ENCODE peak calls at places on chromosomes 1 and 21, in ten cellular contexts. B is left lung, G is neural progenitor cell, J is endodermal cell, D is colonic mucosa, A is K562, I is OCI-LY7, Q is SJSA1, N is body of pancreas, C is adrenal gland. V is an unnamed sample. For H3K4me1 and H3K36me3, the result is how much of the 10 kb centered on the place peaks cover.

GRCh38 chr1:63327417-63328139 is 5.2 kb downstream of the FOXD3 start:
- DNase-seq in B (peak), G (peak), J (peak), D (peak), A (peak), I (peak), Q (peak), N (peak), C (peak), V (peak)

GRCh38 chr1:220925707-220926106 is 46.5 kb downstream of the HLX start:
- DNase-seq in B (no peak), G (no peak), J (no peak), D (no peak), A (no peak), I (no peak), Q (no peak), N (no peak), C (no peak), V (no peak)

GRCh38 chr21:33418686-33419085 is 15.5 kb downstream of the IFNGR2 start:
- DNase-seq in B (no peak), G (no peak), J (no peak), D (no peak), A (no peak), I (no peak), Q (no peak), N (no peak), C (peak), V (no peak)

GRCh38 chr1:6438047-6438525 is 13.5 kb downstream of the ESPN start:
- DNase-seq in B (peak), G (peak), J (peak), D (peak), A (peak), I (peak), Q (peak), N (peak), C (peak), V (peak)

GRCh38 chr1:192807221-192807967 is 1.4 kb upstream of the RGS2 start:
- DNase-seq in B (no peak), G (no peak), J (no peak), D (no peak), A (no peak), I (peak), Q (no peak), N (peak), C (no peak), V (peak)

GRCh38 chr1:94358630-94359599 is 59.3 kb upstream of the ABCD3 start:
- DNase-seq in B (no peak), G (no peak), J (no peak), D (no peak), A (no peak), I (no peak), Q (no peak), N (no peak), C (no peak), V (no peak)

GRCh38 chr1:70764747-70765146 is 282.9 kb downstream of the PTGER3 start:
- DNase-seq in B (no peak), G (no peak), J (no peak), D (no peak), A (no peak), I (no peak), Q (no peak), N (no peak), C (no peak), V (no peak)

GRCh38 chr1:211870156-211870555 is 39.6 kb upstream of the LPGAT1 start:
- DNase-seq in B (no peak), G (no peak), J (no peak), D (no peak), A (no peak), I (no peak), Q (no peak), N (no peak), C (no peak), V (no peak)

GRCh38 chr1:204216880-204217647 is 3.3 kb upstream of the GOLT1A start:
- DNase-seq in B (no peak), G (no peak), J (no peak), D (no peak), A (no peak), I (no peak), Q (no peak), N (no peak), C (no peak), V (no peak)

GRCh38 chr1:215003686-215004085 is 78.9 kb upstream of the KCNK2 start:
- DNase-seq in B (no peak), G (no peak), J (no peak), D (no peak), A (no peak), I (no peak), Q (no peak), N (no peak), C (no peak), V (no peak)

GRCh38 chr1:5485968-5486665 is 506.1 kb downstream of the NPHP4 start:
- DNase-seq in B (no peak), G (no peak), J (no peak), D (no peak), A (no peak), I (no peak), Q (no peak), N (no peak), C (no peak), V (no peak)

GRCh38 chr1:184843732-184844495 is 89.3 kb upstream of the EDEM3 start:
- DNase-seq in B (no peak), G (no peak), J (no peak), D (peak), A (no peak), I (no peak), Q (no peak), N (no peak), C (no peak), V (no peak)

GRCh38 chr1:164912290-164912689 is 353.3 kb downstream of the PBX1 start:
- DNase-seq in B (no peak), G (no peak), J (peak), D (no peak), A (no peak), I (no peak), Q (no peak), N (no peak), C (no peak), V (no peak)

GRCh38 chr1:178189814-178190213 is 95.9 kb downstream of the RASAL2 start:
- DNase-seq in B (no peak), G (peak), J (peak), D (no peak), A (no peak), I (peak), Q (peak), N (no peak), C (peak), V (peak)

GRCh38 chr1:28915036-28915895 is 897 bp downstream of the EPB41 start:
- DNase-seq in B (no peak), G (peak), J (peak), D (peak), A (no peak), I (peak), Q (no peak), N (peak), C (peak), V (peak)

GRCh38 chr1:199116488-199116887 is 477.6 kb downstream of the PTPRC start:
- DNase-seq in B (no peak), G (no peak), J (no peak), D (no peak), A (no peak), I (no peak), Q (no peak), N (no peak), C (no peak), V (peak)

GRCh38 chr21:17414766-17415165 is 98.1 kb upstream of the CXADR start:
- DNase-seq in B (no peak), G (no peak), J (no peak), D (no peak), A (no peak), I (no peak), Q (no peak), N (no peak), C (no peak), V (no peak)

GRCh38 chr1:40984066-40984465 is 4.6 kb downstream of the CTPS1 start:
- DNase-seq in B (no peak), G (no peak), J (no peak), D (no peak), A (no peak), I (no peak), Q (no peak), N (no peak), C (no peak), V (no peak)

GRCh38 chr1:45348020-45348419 is 7.8 kb upstream of the MUTYH start:
- DNase-seq in B (no peak), G (no peak), J (no peak), D (no peak), A (no peak), I (no peak), Q (no peak), N (no peak), C (no peak), V (no peak)

GRCh38 chr1:88224940-88225339 is 459.1 kb upstream of the PKN2 start:
- DNase-seq in B (no peak), G (no peak), J (no peak), D (no peak), A (no peak), I (no peak), Q (no peak), N (no peak), C (no peak), V (no peak)

GRCh38 chr1:12040457-12041051 is 21.3 kb downstream of the MIIP start:
- DNase-seq in B (peak), G (peak), J (no peak), D (no peak), A (peak), I (peak), Q (peak), N (no peak), C (no peak), V (peak)

GRCh38 chr1:58929667-58930325 is 145.9 kb upstream of the JUN start:
- DNase-seq in B (peak), G (no peak), J (peak), D (peak), A (peak), I (no peak), Q (no peak), N (no peak), C (no peak), V (no peak)

GRCh38 chr1:2966940-2967725 is 54.1 kb upstream of the ACTRT2 start:
- DNase-seq in B (peak), G (no peak), J (no peak), D (no peak), A (no peak), I (no peak), Q (no peak), N (no peak), C (peak), V (no peak)

GRCh38 chr1:32848354-32849063 is 22.2 kb downstream of the FNDC5 start:
- DNase-seq in B (no peak), G (no peak), J (no peak), D (no peak), A (no peak), I (no peak), Q (no peak), N (no peak), C (no peak), V (no peak)

GRCh38 chr1:206589206-206589605 is 23.1 kb downstream of the EIF2D start:
- DNase-seq in B (no peak), G (no peak), J (no peak), D (no peak), A (no peak), I (no peak), Q (peak), N (no peak), C (peak), V (no peak)

GRCh38 chr1:74579425-74579824 is 67.0 kb upstream of the LRRC53 start:
- DNase-seq in B (no peak), G (no peak), J (no peak), D (no peak), A (no peak), I (no peak), Q (no peak), N (no peak), C (no peak), V (no peak)
- H3K4me1 ChIP-seq in B (under half), G (under half), J (under half), D (under half), A (under half), I (under half), Q (under half), N (under half), C (under half), V (under half)

GRCh38 chr1:152967201-152967600 is 3.2 kb upstream of the SPRR4 start:
- DNase-seq in B (no peak), G (no peak), J (no peak), D (no peak), A (no peak), I (no peak), Q (no peak), N (no peak), C (no peak), V (no peak)

GRCh38 chr1:152961201-152961891 is 9.1 kb upstream of the SPRR4 start:
- DNase-seq in B (no peak), G (no peak), J (no peak), D (no peak), A (no peak), I (no peak), Q (no peak), N (no peak), C (no peak), V (no peak)

GRCh38 chr1:152965853-152966252 is 4.6 kb upstream of the SPRR4 start:
- DNase-seq in B (no peak), G (no peak), J (no peak), D (no peak), A (no peak), I (no peak), Q (no peak), N (no peak), C (no peak), V (no peak)

GRCh38 chr1:152962876-152963415 is 7.5 kb upstream of the SPRR4 start:
- DNase-seq in B (no peak), G (no peak), J (no peak), D (no peak), A (no peak), I (no peak), Q (no peak), N (no peak), C (no peak), V (no peak)

DNA sequence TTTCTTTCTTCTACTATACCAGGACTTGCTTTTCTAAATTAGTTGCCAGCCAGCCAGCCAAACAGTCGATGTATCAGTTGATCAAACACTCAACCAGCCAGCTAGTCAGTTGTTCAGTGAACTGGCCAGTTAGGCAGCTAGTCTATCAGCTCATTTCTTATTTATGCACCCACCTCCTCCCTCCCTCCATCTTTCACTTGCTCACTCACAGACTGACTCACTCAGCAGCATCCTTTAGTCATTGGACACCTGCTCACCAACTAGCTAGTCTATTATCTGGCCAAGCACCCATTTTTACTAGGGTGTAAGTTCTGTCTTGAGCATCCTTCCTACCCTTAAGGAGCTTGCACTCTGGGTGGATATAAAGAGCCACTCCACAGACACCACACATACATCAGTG is 5.9 kb upstream of the SPRR4 start:
- DNase-seq in B (no peak), G (no peak), J (no peak), D (no peak), A (no peak), I (no peak), Q (no peak), N (no peak), C (no peak), V (no peak)
- H3K4me3 ChIP-seq in B (no peak), G (no peak), J (no peak), D (no peak), A (no peak), I (no peak), Q (no peak), N (no peak), C (no peak), V (no peak)

GRCh38 chr1:167440345-167440744 is 78.0 kb downstream of the CD247 start:
- DNase-seq in B (no peak), G (no peak), J (peak), D (peak), A (no peak), I (no peak), Q (no peak), N (no peak), C (no peak), V (no peak)

GRCh38 chr1:167440776-167441175 is 77.6 kb downstream of the CD247 start:
- DNase-seq in B (no peak), G (no peak), J (peak), D (peak), A (no peak), I (no peak), Q (no peak), N (no peak), C (no peak), V (no peak)

GRCh38 chr1:167441222-167441621 is 77.1 kb downstream of the CD247 start:
- DNase-seq in B (no peak), G (no peak), J (peak), D (peak), A (no peak), I (no peak), Q (no peak), N (no peak), C (no peak), V (no peak)

GRCh38 chr1:167439301-167439988 is 78.9 kb downstream of the CD247 start:
- DNase-seq in B (peak), G (peak), J (peak), D (peak), A (peak), I (peak), Q (no peak), N (no peak), C (peak), V (no peak)

DNA sequence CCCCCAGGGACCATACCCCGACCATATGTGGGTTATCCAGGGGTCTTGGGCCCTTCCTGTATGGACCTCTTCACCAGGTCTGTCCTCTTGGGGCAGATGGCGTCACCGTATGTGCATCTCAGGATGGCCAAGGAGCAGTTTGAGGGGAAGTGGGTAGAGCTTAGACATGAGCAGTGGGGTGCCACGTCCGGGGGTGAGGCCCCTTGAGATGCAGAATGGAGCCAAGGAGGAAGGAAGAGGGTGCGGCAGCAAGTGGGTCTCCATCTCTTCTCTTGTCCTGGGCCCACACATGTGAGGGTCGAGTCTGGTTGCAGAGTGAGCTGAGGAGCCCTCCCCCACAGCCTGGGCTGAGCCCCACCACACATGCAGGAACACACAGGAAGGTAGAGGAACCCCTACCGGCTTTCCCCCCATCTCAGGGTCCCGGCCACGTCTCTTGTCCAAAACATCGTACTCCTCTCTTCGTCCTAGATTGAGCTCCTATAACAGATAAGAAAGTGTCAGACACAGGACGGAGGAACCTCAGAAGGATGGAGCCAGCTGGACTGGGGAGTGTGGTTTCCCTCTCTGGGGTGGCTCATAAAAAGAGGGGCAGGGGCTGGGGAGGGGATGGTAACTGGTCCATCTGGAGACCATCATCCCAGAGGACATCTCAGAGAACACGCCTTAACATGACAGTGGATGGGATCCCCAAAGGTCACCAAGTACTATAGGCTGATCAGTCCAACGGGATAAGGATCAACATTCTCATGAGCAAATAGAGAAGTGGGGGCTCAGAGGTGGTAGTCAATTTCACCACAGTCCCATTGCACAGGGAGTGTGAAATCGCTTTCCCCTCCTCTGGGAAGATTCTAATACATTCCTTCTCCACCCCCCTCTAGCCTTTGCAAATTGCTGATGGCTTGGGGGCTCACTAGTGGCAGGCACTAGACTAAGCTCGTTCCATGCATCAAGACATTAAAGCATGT is 79.9 kb downstream of the CD247 start:
- DNase-seq in B (no peak), G (no peak), J (no peak), D (peak), A (no peak), I (no peak), Q (no peak), N (no peak), C (no peak), V (no peak)
- H3K36me3 ChIP-seq in B (under half), G (under half), J (under half), D (under half), A (under half), I (under half), Q (under half), N (under half), C (under half), V (under half)

GRCh38 chr1:52747450-52747849 is 21.2 kb downstream of the ZYG11B start:
- DNase-seq in B (no peak), G (no peak), J (no peak), D (no peak), A (no peak), I (no peak), Q (no peak), N (no peak), C (no peak), V (no peak)
- H3K4me1 ChIP-seq in B (under half), G (under half), J (under half), D (under half), A (under half), I (under half), Q (under half), N (under half), C (under half), V (under half)

GRCh38 chr1:156706647-156707008 is 1.2 kb upstream of the CRABP2 start:
- DNase-seq in B (no peak), G (peak), J (peak), D (peak), A (peak), I (no peak), Q (no peak), N (peak), C (peak), V (peak)
- H3K4me3 ChIP-seq in B (peak), G (peak), J (peak), D (peak), A (peak), I (peak), Q (no peak), N (no peak), C (peak), V (peak)

GRCh38 chr21:42294273-42294880 is 20.8 kb downstream of the TFF3 start:
- DNase-seq in B (peak), G (no peak), J (no peak), D (no peak), A (no peak), I (no peak), Q (no peak), N (no peak), C (no peak), V (no peak)
- H3K36me3 ChIP-seq in B (under half), G (under half), J (under half), D (under half), A (under half), I (half or more), Q (under half), N (under half), C (under half), V (under half)

GRCh38 chr1:9869831-9870251 is 40.2 kb downstream of the CTNNBIP1 start:
- DNase-seq in B (no peak), G (no peak), J (no peak), D (no peak), A (no peak), I (no peak), Q (no peak), N (no peak), C (no peak), V (no peak)
- H3K4me1 ChIP-seq in B (under half), G (under half), J (under half), D (under half), A (under half), I (under half), Q (under half), N (under half), C (under half), V (under half)

DNA sequence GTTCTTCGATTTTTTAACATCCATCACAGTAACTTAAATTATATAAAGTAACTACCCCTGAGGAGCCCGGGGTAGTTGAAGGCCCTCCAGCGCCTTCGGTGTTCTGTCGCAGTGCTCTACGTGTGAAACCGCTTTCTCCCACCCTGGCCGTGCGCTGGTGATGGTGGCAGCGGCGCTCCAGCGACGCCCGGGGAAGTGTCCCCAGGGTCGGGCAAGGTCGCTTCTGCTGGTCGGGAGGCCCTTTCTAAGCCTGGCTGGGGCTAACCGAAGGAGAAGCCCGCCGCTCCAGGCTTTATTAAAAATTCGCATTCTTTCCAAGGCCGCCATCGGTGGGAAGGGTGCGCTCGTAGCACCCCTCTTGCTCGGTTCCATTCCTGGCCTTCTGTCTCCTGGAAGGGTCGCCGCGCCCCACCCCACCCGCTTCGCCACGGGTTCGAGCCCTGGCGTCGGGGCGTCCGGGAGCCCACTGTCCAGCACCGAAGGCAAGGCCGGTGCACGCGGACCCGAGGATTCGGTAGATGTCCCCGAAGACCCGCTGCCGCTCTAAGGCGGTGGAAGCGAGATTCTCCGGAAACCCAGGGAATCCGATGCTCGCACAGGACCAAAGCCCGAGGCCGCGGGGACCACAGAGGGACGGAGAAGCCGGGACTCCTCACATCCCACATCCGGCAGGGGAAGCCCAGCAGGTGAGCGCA is 807 bp upstream of the RIPPLY3 start:
- DNase-seq in B (no peak), G (peak), J (no peak), D (no peak), A (no peak), I (no peak), Q (no peak), N (no peak), C (no peak), V (no peak)
- H3K4me3 ChIP-seq in B (peak), G (peak), J (peak), D (peak), A (no peak), I (no peak), Q (no peak), N (no peak), C (peak), V (no peak)

GRCh38 chr1:243475966-243476365 is 220.1 kb downstream of the SDCCAG8 start:
- DNase-seq in B (no peak), G (peak), J (peak), D (no peak), A (peak), I (no peak), Q (no peak), N (no peak), C (no peak), V (peak)
- H3K36me3 ChIP-seq in B (under half), G (under half), J (under half), D (under half), A (under half), I (under half), Q (under half), N (under half), C (under half), V (under half)